ENCODE peak calls at places on chromosomes 3 and 15, in six cellular contexts. L is psoas muscle, N is T-cell, V is mucosa of gallbladder, B is T47D, T is fibroblast of mammary gland. R is an unnamed sample.

GRCh38 chr3:179450901-179451334 is 352 bp downstream of the GNB4 start:
- DNase-seq in L (peak), N (peak), V (peak), B (no peak), T (peak), R (peak)

GRCh38 chr15:71559616-71560015 is 250.7 kb upstream of the NR2E3 start:
- DNase-seq in L (no peak), N (no peak), V (no peak), B (no peak), T (no peak), R (peak)

GRCh38 chr15:67641453-67641852 is 99.0 kb downstream of the MAP2K5 start:
- DNase-seq in L (no peak), N (no peak), V (no peak), B (no peak), T (no peak), R (no peak)

GRCh38 chr3:50192689-50193141 is 1.3 kb downstream of the GNAT1 start:
- DNase-seq in L (peak), N (peak), V (peak), B (peak), T (peak), R (peak)

GRCh38 chr3:190862209-190863118 is at the start of gene GMNC:
- DNase-seq in L (peak), N (no peak), V (peak), B (peak), T (peak), R (peak)

GRCh38 chr3:130635285-130635684 is 111.3 kb downstream of the PIK3R4 start:
- DNase-seq in L (no peak), N (no peak), V (no peak), B (no peak), T (no peak), R (no peak)

GRCh38 chr15:83613716-83614115 is 40.2 kb upstream of the ADAMTSL3 start:
- DNase-seq in L (no peak), N (no peak), V (no peak), B (no peak), T (peak), R (no peak)

GRCh38 chr3:8621141-8621540 is 23.5 kb downstream of the SSUH2 start:
- DNase-seq in L (no peak), N (no peak), V (no peak), B (no peak), T (no peak), R (no peak)

GRCh38 chr3:183308746-183309145 is 55.7 kb downstream of the B3GNT5 start:
- DNase-seq in L (no peak), N (no peak), V (no peak), B (no peak), T (no peak), R (no peak)

GRCh38 chr3:89314454-89314853 is 207.0 kb downstream of the EPHA3 start:
- DNase-seq in L (no peak), N (no peak), V (no peak), B (no peak), T (peak), R (peak)

GRCh38 chr3:177287231-177287630 is 89.9 kb upstream of the TBL1XR1 start:
- DNase-seq in L (no peak), N (no peak), V (no peak), B (no peak), T (no peak), R (no peak)

GRCh38 chr3:120214161-120214560 is 70.9 kb downstream of the GPR156 start:
- DNase-seq in L (no peak), N (no peak), V (no peak), B (no peak), T (peak), R (peak)

GRCh38 chr15:23384371-23384770 is 29.8 kb downstream of the GOLGA8S start:
- DNase-seq in L (no peak), N (no peak), V (no peak), B (no peak), T (no peak), R (no peak)

GRCh38 chr3:186896875-186897274 is 33.5 kb upstream of the ST6GAL1 start:
- DNase-seq in L (no peak), N (no peak), V (no peak), B (no peak), T (no peak), R (no peak)

GRCh38 chr3:187360523-187361060 is 7.6 kb upstream of the RTP4 start:
- DNase-seq in L (no peak), N (no peak), V (no peak), B (no peak), T (peak), R (no peak)

GRCh38 chr3:43893721-43894120 is 203.0 kb downstream of the ABHD5 start:
- DNase-seq in L (no peak), N (no peak), V (no peak), B (no peak), T (peak), R (peak)

GRCh38 chr3:185813691-185814215 is 11.1 kb downstream of the IGF2BP2 start:
- DNase-seq in L (no peak), N (no peak), V (no peak), B (no peak), T (peak), R (peak)

GRCh38 chr3:80688814-80689213 is 921.0 kb upstream of the ROBO1 start:
- DNase-seq in L (no peak), N (no peak), V (peak), B (no peak), T (peak), R (peak)

GRCh38 chr15:70327328-70328136 is 229.8 kb upstream of the TLE3 start:
- DNase-seq in L (no peak), N (no peak), V (no peak), B (no peak), T (peak), R (peak)

GRCh38 chr3:149384911-149385321 is 7.5 kb upstream of the TM4SF1 start:
- DNase-seq in L (no peak), N (no peak), V (no peak), B (no peak), T (peak), R (peak)

GRCh38 chr3:110815008-110815583 is 256.5 kb upstream of the NECTIN3 start:
- DNase-seq in L (no peak), N (no peak), V (no peak), B (no peak), T (peak), R (peak)

GRCh38 chr15:92091155-92091734 is 237.7 kb downstream of the SLCO3A1 start:
- DNase-seq in L (no peak), N (no peak), V (peak), B (peak), T (peak), R (peak)

GRCh38 chr15:92400573-92400972 is 6.9 kb downstream of the ST8SIA2 start:
- DNase-seq in L (no peak), N (no peak), V (no peak), B (no peak), T (no peak), R (no peak)

GRCh38 chr15:100083572-100083971 is 258.2 kb downstream of the ADAMTS17 start:
- DNase-seq in L (no peak), N (no peak), V (no peak), B (no peak), T (no peak), R (no peak)

GRCh38 chr15:62887113-62887570 is 155.4 kb upstream of the TPM1 start:
- DNase-seq in L (no peak), N (no peak), V (no peak), B (no peak), T (peak), R (no peak)

R was measured in ELR.